ENCODE peak calls at places on chromosomes 4 and X, in four cellular contexts. E is neural progenitor cell, C is A549, S is sigmoid colon. U is an unnamed sample.

GRCh38 chr4:76059750-76060149 is 14.8 kb upstream of the ART3 start:
- DNase-seq in E (no peak), C (no peak), S (no peak), U (no peak)

GRCh38 chrX:107542500-107542899 is 85.8 kb upstream of the PRPS1 start:
- DNase-seq in E (peak), C (no peak), S (no peak), U (no peak)

GRCh38 chrX:107571296-107571998 is 56.9 kb upstream of the PRPS1 start:
- DNase-seq in E (no peak), C (peak), S (no peak), U (peak)

GRCh38 chrX:10470009-10470408 is 150.4 kb downstream of the MID1 start:
- DNase-seq in E (no peak), C (no peak), S (no peak), U (no peak)

GRCh38 chrX:113212052-113212451 is 371.4 kb upstream of the AMOT start:
- DNase-seq in E (no peak), C (no peak), S (no peak), U (no peak)

GRCh38 chr4:159269143-159269542 is 166.3 kb downstream of the RAPGEF2 start:
- DNase-seq in E (no peak), C (no peak), S (no peak), U (no peak)

GRCh38 chr4:39636786-39637185 is 1.9 kb downstream of the SMIM14 start:
- DNase-seq in E (no peak), C (no peak), S (no peak), U (no peak)

GRCh38 chr4:15149842-15150592 is 147.7 kb downstream of the CPEB2 start:
- DNase-seq in E (peak), C (peak), S (peak), U (peak)

GRCh38 chr4:37533286-37534033 is 152.7 kb downstream of the RELL1 start:
- DNase-seq in E (no peak), C (no peak), S (no peak), U (no peak)

GRCh38 chrX:153063315-153063714 is 7.0 kb downstream of the PNMA3 start:
- DNase-seq in E (no peak), C (no peak), S (no peak), U (no peak)

GRCh38 chrX:80812176-80812575 is 2.5 kb upstream of the BRWD3 start:
- DNase-seq in E (peak), C (no peak), S (no peak), U (no peak)

GRCh38 chr4:67250497-67250896 is 294.8 kb downstream of the CENPC start:
- DNase-seq in E (no peak), C (no peak), S (no peak), U (no peak)

GRCh38 chr4:184428787-184429186 is 45.6 kb downstream of the IRF2 start:
- DNase-seq in E (no peak), C (no peak), S (no peak), U (no peak)

GRCh38 chr4:8281519-8282133 is 12.1 kb downstream of the HTRA3 start:
- DNase-seq in E (no peak), C (no peak), S (peak), U (peak)

DNA sequence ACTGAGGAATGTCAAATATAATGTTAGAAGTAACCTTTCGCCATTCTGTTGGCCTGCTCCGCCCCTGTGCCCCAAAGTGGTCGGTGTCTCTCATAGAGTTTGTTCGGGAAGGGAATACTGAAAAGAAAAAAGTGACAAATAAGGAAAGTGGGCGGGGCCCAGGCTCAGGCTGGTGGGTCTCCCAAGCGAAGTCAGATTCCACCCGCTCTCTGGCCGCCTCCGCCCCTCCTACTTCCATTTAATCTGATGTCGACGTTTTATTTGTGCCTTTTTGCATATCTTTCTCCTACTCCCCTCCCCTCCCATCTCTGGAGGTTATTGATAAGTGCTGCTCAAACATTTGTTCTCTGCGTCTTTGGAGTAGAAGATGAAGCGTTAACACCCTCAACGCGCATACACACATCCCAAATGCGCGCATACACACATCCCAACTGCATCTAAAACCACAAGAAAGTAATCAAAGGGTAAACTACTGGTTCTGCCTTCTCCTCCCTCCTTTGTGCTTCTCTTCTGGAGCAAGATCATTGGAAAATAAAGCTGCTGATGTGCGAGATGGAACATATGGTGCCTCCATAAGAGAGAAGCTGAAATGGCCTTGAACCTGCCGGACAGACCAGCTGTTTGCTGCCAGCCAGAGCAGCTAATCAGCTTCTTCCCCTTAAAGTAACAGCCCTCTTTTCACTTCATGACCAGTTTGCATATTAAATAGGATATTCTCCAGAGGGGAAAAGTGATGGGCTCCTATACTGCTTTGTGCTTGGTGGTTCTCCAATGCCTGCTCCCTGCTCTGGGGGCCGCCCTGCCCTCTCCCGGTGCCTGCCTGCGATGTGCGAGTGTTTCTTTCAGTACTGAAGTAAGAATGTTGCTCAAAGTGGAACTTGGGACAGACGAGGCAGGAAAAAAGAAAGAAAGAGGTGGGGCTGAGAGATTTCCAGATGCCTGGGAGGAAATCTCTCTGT is 3.1 kb downstream of the MAMLD1 start:
- DNase-seq in E (peak), C (no peak), S (peak), U (no peak)
- TF ChIP-seq CTCF in E (peak), C (peak), S (no peak), U (peak)

GRCh38 chr4:128387600-128388351 is 100.2 kb upstream of the PGRMC2 start:
- DNase-seq in E (no peak), C (no peak), S (no peak), U (no peak)

GRCh38 chr4:128385199-128385598 is 97.6 kb upstream of the PGRMC2 start:
- DNase-seq in E (no peak), C (no peak), S (no peak), U (no peak)

GRCh38 chr4:128388352-128388630 is 100.7 kb upstream of the PGRMC2 start:
- DNase-seq in E (no peak), C (no peak), S (no peak), U (no peak)

GRCh38 chr4:128385683-128386304 is 98.2 kb upstream of the PGRMC2 start:
- DNase-seq in E (no peak), C (peak), S (no peak), U (no peak)

DNA sequence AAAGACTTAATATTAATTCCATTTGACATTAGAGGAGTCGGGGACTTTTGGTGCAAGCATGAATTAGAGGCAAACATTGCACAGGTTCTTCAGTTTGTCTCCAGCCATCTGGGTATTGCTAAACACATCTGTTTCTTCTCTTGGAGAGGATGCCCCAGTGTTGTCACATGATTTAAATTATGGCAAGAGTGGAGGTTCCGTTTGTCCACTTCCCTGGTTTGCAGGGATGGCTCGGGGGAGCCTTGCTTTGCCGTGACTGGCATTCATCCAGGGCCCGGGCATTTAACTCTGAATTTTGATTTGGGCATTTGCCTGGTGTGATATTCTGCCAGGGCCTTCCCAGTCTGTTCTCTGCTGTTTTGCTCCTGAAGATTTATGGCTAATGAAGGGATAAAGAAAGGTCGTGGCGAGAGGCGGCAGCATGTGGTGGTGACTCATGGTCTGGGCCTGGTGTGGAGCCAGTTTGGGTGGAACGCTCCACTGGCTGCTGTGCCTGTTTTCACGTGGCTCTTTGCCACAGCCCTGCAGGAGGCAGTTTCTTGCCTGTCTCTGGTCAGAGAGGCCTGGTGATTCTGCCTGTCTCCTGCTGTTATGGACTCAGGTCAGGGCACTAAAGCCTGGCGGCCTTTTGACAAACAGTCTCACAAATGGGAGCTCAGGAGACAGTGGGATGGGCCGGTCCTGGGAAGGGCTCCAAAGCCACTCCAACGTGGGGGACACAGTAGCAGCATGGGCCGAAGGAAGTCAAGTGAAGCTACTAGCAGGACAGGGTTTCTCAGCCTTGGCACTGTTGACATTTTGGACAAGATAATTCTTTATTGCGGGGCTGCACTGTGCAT is 99.4 kb upstream of the PGRMC2 start:
- DNase-seq in E (no peak), C (peak), S (peak), U (peak)
- TF ChIP-seq CTCF in E (no peak), C (no peak), S (no peak), U (peak)

DNA sequence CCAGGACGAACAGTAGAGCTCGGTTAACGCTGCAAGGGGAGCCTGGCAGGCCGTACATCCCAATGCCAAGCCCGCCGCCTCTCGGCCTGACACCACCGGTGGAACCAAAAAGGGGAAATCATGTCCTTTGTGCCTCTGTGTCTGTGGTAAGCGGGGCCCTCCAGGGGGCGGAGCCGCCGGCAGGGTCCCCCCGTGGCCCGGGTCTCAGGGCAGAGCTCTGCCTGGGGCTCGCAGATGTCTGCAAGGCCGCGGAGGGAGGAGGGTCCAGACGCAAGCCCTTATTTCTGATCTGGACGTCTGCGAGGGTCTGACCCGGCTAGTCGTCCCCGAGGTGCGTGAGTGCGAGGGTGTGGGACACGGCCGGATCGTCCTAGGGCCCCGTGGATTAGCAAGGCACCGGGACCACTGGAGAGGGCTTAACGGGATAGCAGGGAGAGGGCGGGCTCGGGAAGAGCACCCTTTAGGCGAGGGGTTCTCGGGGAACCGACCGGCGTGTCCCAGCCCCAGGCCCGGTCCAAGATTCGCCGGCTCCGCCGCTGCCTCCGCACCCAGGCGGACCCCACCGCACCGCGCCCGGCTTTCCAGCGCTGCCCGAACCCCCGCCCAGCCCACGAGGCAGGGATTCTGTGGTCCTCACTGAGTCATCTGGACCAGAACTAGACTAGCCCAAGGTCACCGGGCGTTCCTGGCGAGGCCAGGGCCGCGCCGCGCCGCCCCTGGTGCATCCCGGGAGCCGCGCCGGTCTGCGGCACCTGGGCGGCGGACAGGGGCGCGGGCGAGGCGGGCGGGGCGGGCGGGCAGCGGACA is 858 bp upstream of the FAM193A start:
- DNase-seq in E (peak), C (no peak), S (peak), U (no peak)
- TF ChIP-seq CTCF in E (peak), C (no peak), S (no peak), U (no peak)

GRCh38 chr4:19971829-19972228 is 279.9 kb upstream of the SLIT2 start:
- DNase-seq in E (no peak), C (no peak), S (no peak), U (no peak)

DNA sequence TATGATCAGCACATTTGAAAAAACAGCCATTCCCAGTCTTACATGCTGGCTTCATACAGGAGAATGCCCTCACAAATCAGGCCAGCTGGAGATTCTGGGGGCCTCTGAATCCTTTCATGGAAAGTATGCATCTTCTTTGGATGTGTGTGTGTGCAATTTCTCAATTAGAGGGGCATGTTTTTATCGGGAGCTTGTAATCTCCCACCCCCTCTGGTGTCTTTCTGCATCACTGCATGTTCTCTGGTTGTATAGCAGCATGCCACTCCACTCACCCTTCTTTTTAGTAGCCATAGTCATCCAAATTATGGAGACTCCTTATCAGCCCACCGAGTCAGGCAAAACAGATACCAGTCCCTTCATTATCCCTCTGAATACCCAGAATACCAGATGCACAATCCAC is 282.2 kb upstream of the SLIT2 start:
- DNase-seq in E (peak), C (no peak), S (no peak), U (no peak)
- TF ChIP-seq CTCF in E (no peak), C (no peak), S (no peak), U (peak)

GRCh38 chr4:127880764-127881564 is at the start of gene PLK4:
- DNase-seq in E (peak), C (peak), S (peak), U (peak)

GRCh38 chr4:127875791-127876190 is 4.9 kb upstream of the PLK4 start:
- DNase-seq in E (no peak), C (no peak), S (no peak), U (no peak)

GRCh38 chr4:127881565-127881869 is 824 bp downstream of the PLK4 start:
- DNase-seq in E (no peak), C (no peak), S (no peak), U (no peak)
- TF ChIP-seq CTCF in E (no peak), C (no peak), S (no peak), U (no peak)

GRCh38 chr4:53014368-53014767 is 152.3 kb downstream of the RASL11B start:
- DNase-seq in E (no peak), C (no peak), S (no peak), U (no peak)

GRCh38 chr4:53013873-53014272 is 151.8 kb downstream of the RASL11B start:
- DNase-seq in E (no peak), C (no peak), S (no peak), U (no peak)

GRCh38 chr4:53014881-53015280 is 152.8 kb downstream of the RASL11B start:
- DNase-seq in E (no peak), C (no peak), S (no peak), U (no peak)

GRCh38 chr4:53016099-53016498 is 154.0 kb downstream of the RASL11B start:
- DNase-seq in E (no peak), C (no peak), S (no peak), U (no peak)

GRCh38 chr4:53015681-53016080 is 153.6 kb downstream of the RASL11B start:
- DNase-seq in E (peak), C (no peak), S (peak), U (no peak)
- TF ChIP-seq CTCF in E (peak), C (peak), S (peak), U (peak)

DNA sequence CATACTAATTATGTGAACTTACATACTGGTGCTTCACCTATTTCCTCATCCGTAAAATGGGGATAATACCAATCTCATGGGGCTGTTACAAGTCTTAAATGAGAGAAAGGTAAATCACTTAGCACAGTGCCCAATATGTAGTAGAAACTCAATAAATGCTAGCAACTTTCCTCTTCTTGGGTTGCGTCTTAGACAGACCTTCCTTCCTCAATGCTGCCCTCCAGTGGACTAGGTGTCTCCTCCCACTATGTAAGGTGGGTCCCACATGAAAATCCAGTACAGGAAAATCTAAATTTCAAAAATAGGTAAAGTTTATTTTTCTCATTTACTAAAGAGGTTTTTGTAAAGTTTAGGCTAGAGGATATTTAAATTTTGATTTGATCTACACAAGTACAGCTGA is 20.6 kb downstream of the ZDHHC9 start:
- DNase-seq in E (peak), C (peak), S (no peak), U (no peak)
- TF ChIP-seq CTCF in E (peak), C (peak), S (peak), U (peak)

GRCh38 chrX:115679460-115679859 is 118.5 kb downstream of the PLS3 start:
- DNase-seq in E (peak), C (peak), S (no peak), U (no peak)
- TF ChIP-seq CTCF in E (peak), C (peak), S (peak), U (peak)

GRCh38 chrX:135388841-135389240 is 32.9 kb upstream of the SMIM10L2A start:
- DNase-seq in E (no peak), C (no peak), S (no peak), U (no peak)

GRCh38 chrX:135382260-135382659 is 39.5 kb upstream of the SMIM10L2A start:
- DNase-seq in E (no peak), C (no peak), S (no peak), U (no peak)

GRCh38 chrX:135389243-135389642 is 32.5 kb upstream of the SMIM10L2A start:
- DNase-seq in E (no peak), C (no peak), S (no peak), U (no peak)

GRCh38 chrX:135383249-135383648 is 38.5 kb upstream of the SMIM10L2A start:
- DNase-seq in E (no peak), C (no peak), S (no peak), U (no peak)

DNA sequence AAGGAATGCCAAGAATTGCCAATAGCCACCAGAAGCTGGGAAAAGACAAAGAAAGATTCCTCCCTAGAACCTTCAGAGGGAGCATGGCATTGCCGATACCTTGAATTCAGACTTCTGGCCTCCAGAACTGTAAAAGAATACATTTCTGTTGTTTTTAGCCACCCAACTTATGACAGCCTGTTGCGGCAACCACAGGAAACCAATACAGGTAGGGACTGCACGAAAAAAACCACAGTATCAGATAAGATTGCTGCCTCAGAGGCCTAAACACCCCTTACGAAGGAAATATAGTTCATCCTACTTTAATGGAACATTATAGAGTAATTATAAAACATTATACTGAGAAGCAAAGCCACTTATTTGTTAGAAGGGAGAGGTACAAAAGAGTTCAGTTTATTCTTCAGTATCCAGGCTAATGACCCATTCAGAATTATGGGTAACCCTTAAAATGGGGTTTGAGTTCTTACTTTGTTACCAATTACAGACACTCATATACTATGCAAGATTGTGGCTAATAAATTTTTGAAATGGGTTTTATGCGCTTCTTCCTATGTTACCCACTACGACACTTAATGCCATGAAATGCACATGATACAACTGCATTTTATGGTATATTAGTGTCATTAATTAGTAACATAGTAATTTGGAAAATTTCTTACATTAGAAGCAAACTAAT is 37.4 kb upstream of the SMIM10L2A start:
- DNase-seq in E (no peak), C (no peak), S (no peak), U (no peak)
- TF ChIP-seq CTCF in E (no peak), C (no peak), S (no peak), U (no peak)

GRCh38 chrX:43815209-43815608 is 67.0 kb downstream of the MAOB start:
- DNase-seq in E (no peak), C (no peak), S (no peak), U (no peak)

GRCh38 chrX:43813319-43813718 is 68.9 kb downstream of the MAOB start:
- DNase-seq in E (no peak), C (no peak), S (no peak), U (no peak)

GRCh38 chrX:43817454-43817853 is 64.8 kb downstream of the MAOB start:
- DNase-seq in E (no peak), C (no peak), S (no peak), U (no peak)

GRCh38 chrX:43809463-43809862 is 72.8 kb downstream of the MAOB start:
- DNase-seq in E (no peak), C (no peak), S (no peak), U (no peak)

DNA sequence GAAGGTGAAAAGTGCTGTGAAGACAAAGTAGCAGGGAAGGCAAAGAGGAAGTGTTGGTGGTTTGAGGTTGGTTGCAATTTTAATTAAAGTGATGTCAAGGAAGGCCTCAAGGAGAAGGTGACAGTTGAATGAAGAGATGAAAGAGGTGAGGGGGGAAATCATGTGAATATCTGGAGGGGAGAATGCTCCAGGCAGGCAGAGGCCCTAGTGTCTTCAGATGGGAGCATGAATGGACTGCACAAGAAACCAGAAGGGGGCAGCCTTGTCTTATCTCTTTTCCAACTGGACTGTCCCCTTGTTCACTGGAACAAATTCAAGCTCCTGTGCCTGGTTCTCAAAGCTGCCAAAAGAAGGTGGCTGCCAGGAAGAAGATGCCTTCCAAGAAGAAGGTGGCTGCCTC is 68.4 kb downstream of the MAOB start:
- DNase-seq in E (peak), C (no peak), S (no peak), U (no peak)
- TF ChIP-seq CTCF in E (peak), C (no peak), S (no peak), U (no peak)

U was measured in AG09319.